ENCODE peak calls at places on chromosomes 2 and 18, in nine cellular contexts. Z is mesendoderm, P is sigmoid colon, K is MM.1S, Q is Caco-2, O is A549, N is IMR-90, V is psoas muscle, G is Panc1. R is an unnamed sample.

GRCh38 chr2:88845772-88846661 is 154.5 kb downstream of the RPIA start:
- DNase-seq in N (no peak), Z (no peak), P (no peak), K (no peak), V (no peak), Q (no peak), G (no peak), O (no peak), R (no peak)

GRCh38 chr2:176071330-176072291 is 12.2 kb downstream of the EVX2 start:
- DNase-seq in N (no peak), Q (no peak), V (no peak), Z (no peak), K (no peak), P (no peak), O (no peak), G (no peak), R (no peak)

GRCh38 chr2:159229476-159230144 is 56.9 kb downstream of the WDSUB1 start:
- DNase-seq in Z (no peak), O (no peak), N (no peak), V (no peak), P (no peak), Q (no peak), K (no peak), G (no peak), R (no peak)

GRCh38 chr2:27735263-27735904 is 36.1 kb upstream of the MRPL33 start:
- DNase-seq in N (peak; percentile 54), Q (no peak), Z (peak; percentile 73), O (no peak), G (no peak), P (peak; percentile 88), V (peak; percentile 86), K (no peak), R (peak; percentile 10)

GRCh38 chr2:234164499-234165409 is 114.3 kb downstream of the SPP2 start:
- DNase-seq in P (no peak), Z (no peak), O (no peak), N (no peak), Q (no peak), K (no peak), G (no peak), V (no peak), R (peak; percentile 7)

GRCh38 chr2:234690569-234691225 is 193.8 kb upstream of the ARL4C start:
- DNase-seq in V (no peak), G (no peak), N (peak; percentile 58), P (no peak), O (no peak), Q (no peak), K (no peak), Z (no peak), R (no peak)

GRCh38 chr18:75654928-75655745 is 227.6 kb upstream of the SMIM21 start:
- DNase-seq in V (no peak), Q (no peak), G (no peak), N (no peak), P (no peak), O (no peak), K (no peak), Z (peak; percentile 35), R (no peak)

GRCh38 chr18:61637319-61637718 is 255.5 kb downstream of the RNF152 start:
- DNase-seq in G (no peak), V (no peak), N (no peak), O (no peak), Z (peak; percentile 87), Q (no peak), P (no peak), K (no peak), R (no peak)

GRCh38 chr2:240705204-240705781 is 13.6 kb downstream of the AQP12A start:
- DNase-seq in O (no peak), V (peak; percentile 4), Q (no peak), K (no peak), Z (no peak), P (no peak), N (no peak), G (no peak), R (peak; percentile 28)

GRCh38 chr2:206232287-206233035 is 42.0 kb upstream of the ZDBF2 start:
- DNase-seq in K (no peak), N (no peak), G (no peak), V (no peak), Z (no peak), Q (no peak), P (no peak), O (no peak), R (no peak)

GRCh38 chr18:38801640-38802039 is 1236.0 kb upstream of the CELF4 start:
- DNase-seq in G (no peak), Q (no peak), N (no peak), Z (peak; percentile 86), K (no peak), O (no peak), V (no peak), P (no peak), R (no peak)

GRCh38 chr2:85926931-85927527 is 38.2 kb upstream of the ST3GAL5 start:
- DNase-seq in Q (no peak), O (no peak), Z (no peak), P (no peak), V (no peak), K (no peak), N (no peak), G (no peak), R (no peak)

GRCh38 chr2:156339110-156339847 is 6.8 kb upstream of the NR4A2 start:
- DNase-seq in G (no peak), N (no peak), P (no peak), O (peak; percentile 29), Q (no peak), V (no peak), Z (no peak), K (no peak), R (no peak)

GRCh38 chr18:74171910-74172606 is 23.7 kb downstream of the TIMM21 start:
- DNase-seq in N (no peak), O (no peak), V (no peak), K (peak; percentile 80), Z (no peak), Q (no peak), P (no peak), G (no peak), R (peak; percentile 5)

GRCh38 chr2:203673933-203674332 is 32.5 kb upstream of the CD28 start:
- DNase-seq in P (no peak), O (no peak), G (no peak), Z (no peak), K (peak; percentile 96), V (no peak), Q (no peak), N (no peak), R (no peak)

GRCh38 chr2:239312081-239312501 is 88.7 kb downstream of the HDAC4 start:
- DNase-seq in K (no peak), G (no peak), Z (no peak), P (peak; percentile 63), Q (no peak), O (no peak), N (no peak), V (peak; percentile 56), R (no peak)

GRCh38 chr2:178420463-178420990 is 30.4 kb downstream of the PRKRA start:
- DNase-seq in N (no peak), Z (no peak), Q (no peak), G (no peak), K (no peak), P (no peak), O (no peak), V (no peak), R (no peak)

GRCh38 chr2:84022810-84023431 is 436.2 kb downstream of the SUCLG1 start:
- DNase-seq in Q (peak; percentile 47), V (no peak), N (peak; percentile 60), O (peak; percentile 73), P (no peak), K (peak; percentile 62), Z (peak; percentile 85), G (peak; percentile 30), R (no peak)

GRCh38 chr18:47931707-47932103 is 1.2 kb upstream of the SMAD2 start:
- DNase-seq in V (no peak), N (no peak), Q (peak; percentile 50), G (peak; percentile 18), Z (peak; percentile 86), K (peak; percentile 66), O (peak; percentile 76), P (no peak), R (peak; percentile 46)

GRCh38 chr18:21194871-21195771 is 46.9 kb upstream of the GREB1L start:
- DNase-seq in Q (no peak), P (no peak), Z (peak; percentile 42), N (peak; percentile 58), V (no peak), G (no peak), O (peak; percentile 29), K (peak; percentile 54), R (no peak)

GRCh38 chr18:55508637-55509036 is 79.4 kb downstream of the TCF4 start:
- DNase-seq in N (no peak), G (no peak), Q (no peak), K (no peak), O (no peak), V (no peak), P (no peak), Z (no peak), R (no peak)
- H3K4me1 ChIP-seq in N (peaks cover 7% of the 10 kb centered on the region), G (no peaks in the 10 kb centered on the region), Q (peaks cover 17% of the 10 kb centered on the region), K (no peaks in the 10 kb centered on the region), O (no peaks in the 10 kb centered on the region), V (peaks cover 18% of the 10 kb centered on the region), P (no peaks in the 10 kb centered on the region), Z (peaks cover 11% of the 10 kb centered on the region), R (no peaks in the 10 kb centered on the region)

DNA sequence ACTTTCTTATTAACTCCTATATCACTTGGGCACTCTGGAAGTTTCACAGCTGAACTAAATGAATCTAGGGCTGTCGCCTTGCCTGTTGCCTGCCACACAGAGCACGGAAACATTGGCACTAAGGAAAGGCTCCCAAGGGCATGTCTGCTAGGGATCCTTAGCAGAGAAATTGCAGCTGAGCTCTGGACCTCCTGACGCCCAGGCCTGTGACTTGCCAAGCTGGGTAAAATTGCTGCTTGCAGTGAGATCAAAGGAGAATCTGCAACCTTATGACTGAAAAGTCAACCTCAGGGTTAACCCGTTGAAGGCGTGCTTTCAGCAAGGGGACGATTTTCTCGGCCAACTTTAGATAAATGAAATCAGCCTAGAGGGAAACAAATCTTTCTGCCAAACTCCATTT is 189.8 kb downstream of the NCK2 start:
- DNase-seq in V (no peak), P (no peak), Q (no peak), Z (no peak), G (no peak), O (no peak), K (no peak), N (no peak), R (peak; percentile 71)
- H3K4me3 ChIP-seq in V (no peak overlapping the region), P (no peak overlapping the region), Q (no peak overlapping the region), Z (no peak overlapping the region), G (no peak overlapping the region), O (no peak overlapping the region), K (no peak overlapping the region), N (no peak overlapping the region), R (peak overlapping the region; percentile 61)

GRCh38 chr2:101905746-101906336 is 85.9 kb upstream of the IL1R2 start:
- DNase-seq in P (no peak), G (no peak), N (no peak), V (no peak), K (no peak), Q (no peak), O (no peak), Z (no peak), R (no peak)
- H3K4me1 ChIP-seq in P (no peaks in the 10 kb centered on the region), G (no peaks in the 10 kb centered on the region), N (peaks cover 1% of the 10 kb centered on the region), V (no peaks in the 10 kb centered on the region), K (no peaks in the 10 kb centered on the region), Q (no peaks in the 10 kb centered on the region), O (no peaks in the 10 kb centered on the region), Z (no peaks in the 10 kb centered on the region), R (no peaks in the 10 kb centered on the region)

GRCh38 chr2:212078103-212078502 is 460.5 kb downstream of the ERBB4 start:
- DNase-seq in P (no peak), Q (no peak), V (no peak), G (no peak), Z (no peak), N (no peak), K (peak; percentile 74), O (no peak), R (no peak)

GRCh38 chr2:212076456-212076855 is 462.1 kb downstream of the ERBB4 start:
- DNase-seq in K (peak; percentile 34), N (no peak), V (no peak), P (no peak), G (no peak), O (no peak), Z (no peak), Q (no peak), R (no peak)

GRCh38 chr2:212073360-212073759 is 465.2 kb downstream of the ERBB4 start:
- DNase-seq in Q (no peak), P (no peak), K (no peak), O (no peak), N (no peak), V (no peak), Z (no peak), G (no peak), R (no peak)
- H3K4me3 ChIP-seq in Q (no peak overlapping the region), P (no peak overlapping the region), K (no peak overlapping the region), O (no peak overlapping the region), N (no peak overlapping the region), V (no peak overlapping the region), Z (no peak overlapping the region), G (no peak overlapping the region), R (no peak overlapping the region)

R was measured in CD4-positive, CD25-positive, alpha-beta regulatory T cell.